ENCODE peak calls at places on chromosomes 13 and 19, in seven cellular contexts. W is upper lobe of left lung, C is HepG2, F is HCT116, X is heart left ventricle, O is A549, K is gastrocnemius medialis. N is an unnamed sample. For H3K4me1, the result is how much of the 10 kb centered on the place peaks cover.

GRCh38 chr19:1469200-1469935 is 9.6 kb downstream of the C19orf25 start:
- ATAC-seq in W (no peak), C (peak), F (peak), X (no peak), O (peak), K (no peak), N (no peak)

GRCh38 chr19:44571830-44572661 is 41.3 kb upstream of the IGSF23 start:
- ATAC-seq in W (no peak), C (peak), F (no peak), X (no peak), O (peak), K (no peak), N (no peak)

GRCh38 chr13:36456577-36456976 is 24.3 kb downstream of the CCNA1 start:
- ATAC-seq in W (no peak), C (no peak), F (no peak), X (no peak), O (no peak), K (no peak), N (no peak)

GRCh38 chr19:11587973-11588631 is 9.2 kb upstream of the ZNF627 start:
- ATAC-seq in W (peak), C (peak), F (peak), X (peak), O (peak), K (no peak), N (peak)

GRCh38 chr19:6481541-6482342 is at the start of gene DENND1C:
- ATAC-seq in W (peak), C (peak), F (peak), X (no peak), O (peak), K (no peak), N (no peak)

GRCh38 chr19:45103200-45103624 is 10.2 kb downstream of the PPP1R37 start:
- ATAC-seq in W (no peak), C (peak), F (no peak), X (no peak), O (no peak), K (no peak), N (peak)

GRCh38 chr19:920051-920857 is 3.1 kb downstream of the KISS1R start:
- ATAC-seq in W (no peak), C (no peak), F (no peak), X (no peak), O (no peak), K (no peak), N (no peak)

GRCh38 chr13:51620165-51620983 is 36.1 kb downstream of the WDFY2 start:
- ATAC-seq in W (peak), C (peak), F (no peak), X (peak), O (no peak), K (peak), N (peak)

GRCh38 chr19:7395793-7396192 is 47.1 kb downstream of the ARHGEF18 start:
- ATAC-seq in W (no peak), C (no peak), F (no peak), X (no peak), O (no peak), K (no peak), N (no peak)

GRCh38 chr19:8663920-8664670 is 33.7 kb downstream of the NFILZ start:
- ATAC-seq in W (peak), C (no peak), F (no peak), X (no peak), O (no peak), K (no peak), N (no peak)

GRCh38 chr13:79519252-79519651 is 38.3 kb downstream of the NDFIP2 start:
- ATAC-seq in W (no peak), C (no peak), F (no peak), X (no peak), O (no peak), K (no peak), N (no peak)

GRCh38 chr19:52191951-52192350 is 2.1 kb downstream of the PPP2R1A start:
- ATAC-seq in W (no peak), C (no peak), F (no peak), X (no peak), O (no peak), K (no peak), N (no peak)

GRCh38 chr19:2540646-2541454 is 64.9 kb downstream of the GADD45B start:
- ATAC-seq in W (peak), C (peak), F (peak), X (peak), O (peak), K (peak), N (peak)

GRCh38 chr19:15170345-15170744 is 30.4 kb downstream of the NOTCH3 start:
- ATAC-seq in W (peak), C (no peak), F (no peak), X (no peak), O (no peak), K (no peak), N (no peak)

GRCh38 chr13:23359882-23360281 is 73.6 kb downstream of the SACS start:
- ATAC-seq in W (no peak), C (no peak), F (no peak), X (no peak), O (no peak), K (peak), N (no peak)

GRCh38 chr13:60976367-60976766 is 439.3 kb downstream of the PCDH20 start:
- ATAC-seq in W (no peak), C (no peak), F (no peak), X (peak), O (no peak), K (no peak), N (no peak)

GRCh38 chr13:25762795-25763377 is 288.9 kb downstream of the SHISA2 start:
- ATAC-seq in W (no peak), C (no peak), F (no peak), X (no peak), O (no peak), K (no peak), N (no peak)

GRCh38 chr19:41324231-41324702 is 14.3 kb downstream of the CCDC97 start:
- ATAC-seq in W (no peak), C (peak), F (no peak), X (no peak), O (no peak), K (no peak), N (no peak)

GRCh38 chr19:831407-832369 is 4.1 kb downstream of the AZU1 start:
- ATAC-seq in W (no peak), C (peak), F (no peak), X (no peak), O (no peak), K (no peak), N (no peak)

GRCh38 chr13:109644069-109644750 is 142.2 kb downstream of the IRS2 start:
- ATAC-seq in W (no peak), C (no peak), F (no peak), X (no peak), O (no peak), K (no peak), N (no peak)

GRCh38 chr13:32086366-32086765 is 54.8 kb downstream of the FRY start:
- ATAC-seq in W (no peak), C (no peak), F (no peak), X (no peak), O (no peak), K (no peak), N (no peak)

GRCh38 chr13:33509642-33510229 is 224.2 kb upstream of the STARD13 start:
- ATAC-seq in W (peak), C (no peak), F (no peak), X (peak), O (no peak), K (peak), N (peak)

GRCh38 chr19:39846678-39847486 is 703 bp upstream of the FBL start:
- ATAC-seq in W (no peak), C (peak), F (peak), X (peak), O (no peak), K (peak), N (peak)

GRCh38 chr13:74056829-74057564 is 77.2 kb downstream of the KLF12 start:
- ATAC-seq in W (no peak), C (no peak), F (no peak), X (peak), O (no peak), K (peak), N (peak)

GRCh38 chr13:114031631-114032030 is 57.8 kb upstream of the C13orf46 start:
- ATAC-seq in W (no peak), C (no peak), F (no peak), X (no peak), O (peak), K (no peak), N (peak)

GRCh38 chr13:114033541-114034315 is 59.9 kb upstream of the C13orf46 start:
- ATAC-seq in W (no peak), C (no peak), F (no peak), X (no peak), O (no peak), K (no peak), N (no peak)

GRCh38 chr13:114029866-114030625 is 56.2 kb upstream of the C13orf46 start:
- ATAC-seq in W (no peak), C (peak), F (peak), X (no peak), O (peak), K (no peak), N (no peak)

GRCh38 chr13:114032121-114032799 is 58.4 kb upstream of the C13orf46 start:
- ATAC-seq in W (no peak), C (no peak), F (no peak), X (no peak), O (peak), K (no peak), N (peak)

GRCh38 chr13:114030666-114031610 is 57.1 kb upstream of the C13orf46 start:
- ATAC-seq in W (peak), C (no peak), F (no peak), X (no peak), O (no peak), K (no peak), N (no peak)
- H3K4me1 ChIP-seq in W (under half), C (under half), F (under half), X (under half), O (under half), K (under half), N (under half)

GRCh38 chr13:108363651-108364050 is 94.1 kb downstream of the TNFSF13B start:
- ATAC-seq in W (no peak), C (no peak), F (no peak), X (no peak), O (no peak), K (no peak), N (no peak)
- TF ChIP-seq POLR2A in W (no peak), C (no peak), F (no peak), X (no peak), O (no peak), K (no peak), N (no peak)

GRCh38 chr19:55116232-55117062 is 990 bp downstream of the PPP1R12C start:
- ATAC-seq in W (peak), C (peak), F (peak), X (peak), O (peak), K (no peak), N (peak)
- H3K4me1 ChIP-seq in W (half or more), C (under half), F (under half), X (under half), O (under half), K (under half), N (half or more)

DNA sequence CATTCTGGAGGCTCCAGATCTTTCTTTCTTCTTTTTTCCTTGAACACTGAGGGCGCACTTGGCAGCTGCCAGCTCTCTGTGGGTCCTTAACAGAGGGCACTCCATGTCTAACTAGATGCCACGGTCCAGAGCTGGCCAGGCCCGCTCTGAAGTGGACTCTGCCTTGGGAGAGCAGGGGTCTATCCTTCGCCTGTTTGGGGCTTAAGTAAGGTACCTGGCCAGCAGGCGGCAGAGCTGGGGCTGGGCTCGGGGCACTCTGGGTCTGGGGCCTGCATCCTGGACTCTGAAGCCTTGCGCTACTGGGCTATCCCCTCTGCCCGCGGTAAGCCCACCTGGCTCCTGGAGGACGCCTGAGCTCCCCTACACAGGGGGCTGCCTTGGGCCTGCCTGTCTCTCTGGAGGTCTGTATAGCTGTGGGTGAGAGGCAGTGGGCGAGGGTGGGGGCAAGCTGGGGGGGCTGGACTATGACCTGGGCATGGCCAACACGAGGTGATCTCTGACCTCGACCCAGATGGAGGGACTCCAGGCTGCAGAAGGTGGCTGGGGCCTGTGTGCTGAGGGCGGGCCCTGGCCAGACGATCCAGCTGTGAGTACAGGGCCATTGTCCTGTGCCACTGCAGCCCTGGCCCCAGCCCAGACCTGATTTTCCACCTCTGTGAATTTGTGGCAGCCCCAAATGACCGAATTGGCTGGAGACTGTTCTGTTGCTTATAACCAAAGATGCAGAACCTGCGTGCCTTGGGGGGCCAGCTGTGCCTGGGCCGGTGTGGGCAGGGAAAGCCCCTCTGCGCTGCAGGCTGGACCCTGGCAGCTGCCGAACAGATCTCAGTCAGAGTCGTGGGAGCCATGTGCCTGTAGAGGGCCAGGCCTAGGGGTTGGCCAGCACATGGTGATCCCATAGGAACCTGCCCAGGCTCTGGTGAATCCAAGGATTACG is 26.5 kb downstream of the CEBPG start:
- ATAC-seq in W (no peak), C (no peak), F (no peak), X (no peak), O (no peak), K (no peak), N (no peak)
- TF ChIP-seq POLR2A in W (no peak), C (peak), F (no peak), X (no peak), O (no peak), K (no peak), N (no peak)

GRCh38 chr19:47373246-47374240 is 24.4 kb downstream of the DHX34 start:
- ATAC-seq in W (no peak), C (no peak), F (no peak), X (no peak), O (no peak), K (no peak), N (no peak)
- H3K4me1 ChIP-seq in W (under half), C (under half), F (under half), X (under half), O (under half), K (under half), N (under half)

GRCh38 chr13:30421093-30422055 is 919 bp upstream of the UBE2L5 start:
- ATAC-seq in W (peak), C (peak), F (peak), X (peak), O (peak), K (peak), N (peak)

GRCh38 chr13:30418075-30418715 is 4.1 kb upstream of the UBE2L5 start:
- ATAC-seq in W (no peak), C (no peak), F (no peak), X (no peak), O (no peak), K (no peak), N (no peak)

GRCh38 chr13:30423891-30424290 is 1.6 kb downstream of the UBE2L5 start:
- ATAC-seq in W (no peak), C (peak), F (no peak), X (no peak), O (no peak), K (no peak), N (no peak)

GRCh38 chr13:30418886-30419459 is 3.3 kb upstream of the UBE2L5 start:
- ATAC-seq in W (no peak), C (peak), F (no peak), X (no peak), O (no peak), K (no peak), N (no peak)

GRCh38 chr13:30422056-30422914 is at the start of gene UBE2L5:
- ATAC-seq in W (peak), C (peak), F (peak), X (peak), O (peak), K (peak), N (peak)
- TF ChIP-seq POLR2A in W (peak), C (no peak), F (no peak), X (peak), O (peak), K (peak), N (peak)

DNA sequence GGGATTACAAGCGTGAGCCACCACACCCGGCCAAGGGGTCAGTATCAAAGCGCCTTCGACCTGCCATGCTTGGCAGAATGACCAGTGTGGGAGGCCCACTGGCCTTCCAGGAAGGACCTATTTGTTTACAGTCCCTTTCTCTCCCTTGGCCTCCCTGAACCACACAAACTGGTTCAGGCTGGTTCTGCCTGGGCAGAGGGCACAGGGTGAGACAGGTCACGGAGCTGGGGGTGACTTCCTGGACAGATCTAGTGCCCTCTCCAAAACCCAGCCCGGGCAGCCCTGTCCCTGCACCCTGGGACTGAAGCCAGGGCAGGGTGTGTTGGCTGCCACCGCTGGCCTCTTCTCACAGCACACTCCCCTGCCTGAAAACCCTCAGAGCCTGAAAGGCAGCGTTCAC is 11.3 kb downstream of the PLEKHF1 start:
- ATAC-seq in W (peak), C (no peak), F (no peak), X (peak), O (peak), K (peak), N (no peak)
- H3K4me1 ChIP-seq in W (half or more), C (under half), F (under half), X (half or more), O (under half), K (half or more), N (half or more)

GRCh38 chr19:35868823-35869326 is 501 bp downstream of the APLP1 start:
- ATAC-seq in W (no peak), C (peak), F (no peak), X (no peak), O (no peak), K (no peak), N (no peak)

GRCh38 chr19:35871611-35872010 is 3.2 kb downstream of the APLP1 start:
- ATAC-seq in W (no peak), C (no peak), F (no peak), X (no peak), O (no peak), K (no peak), N (no peak)

GRCh38 chr19:35869327-35870123 is 1.2 kb downstream of the APLP1 start:
- ATAC-seq in W (peak), C (peak), F (peak), X (no peak), O (peak), K (no peak), N (peak)

GRCh38 chr19:35870798-35871197 is 2.4 kb downstream of the APLP1 start:
- ATAC-seq in W (no peak), C (no peak), F (no peak), X (no peak), O (no peak), K (no peak), N (no peak)

GRCh38 chr19:35868172-35868822 is at the start of gene APLP1:
- ATAC-seq in W (peak), C (peak), F (peak), X (peak), O (peak), K (peak), N (peak)
- TF ChIP-seq POLR2A in W (no peak), C (no peak), F (no peak), X (no peak), O (no peak), K (no peak), N (no peak)

DNA sequence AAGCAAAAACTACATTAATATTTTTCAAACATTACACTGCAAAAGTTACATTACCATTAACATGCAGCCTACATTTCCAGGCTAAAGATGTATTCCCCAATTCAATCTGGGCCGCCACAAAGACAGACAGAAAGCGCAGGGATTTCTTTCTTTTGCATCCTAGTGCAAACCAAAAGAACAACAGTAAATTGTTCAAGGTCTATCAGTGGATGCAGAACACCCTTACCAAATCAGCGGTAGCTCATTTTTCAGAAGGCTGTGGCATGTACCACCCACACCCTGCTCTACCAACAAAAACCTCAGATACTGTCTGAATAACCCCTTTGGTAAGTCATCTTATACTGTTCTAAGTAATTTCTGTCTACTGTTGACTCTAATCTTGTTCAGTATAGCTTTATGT is 3.6 kb downstream of the TPT1 start:
- ATAC-seq in W (no peak), C (no peak), F (no peak), X (no peak), O (no peak), K (no peak), N (no peak)
- H3K4me1 ChIP-seq in W (half or more), C (half or more), F (half or more), X (half or more), O (half or more), K (half or more), N (under half)

DNA sequence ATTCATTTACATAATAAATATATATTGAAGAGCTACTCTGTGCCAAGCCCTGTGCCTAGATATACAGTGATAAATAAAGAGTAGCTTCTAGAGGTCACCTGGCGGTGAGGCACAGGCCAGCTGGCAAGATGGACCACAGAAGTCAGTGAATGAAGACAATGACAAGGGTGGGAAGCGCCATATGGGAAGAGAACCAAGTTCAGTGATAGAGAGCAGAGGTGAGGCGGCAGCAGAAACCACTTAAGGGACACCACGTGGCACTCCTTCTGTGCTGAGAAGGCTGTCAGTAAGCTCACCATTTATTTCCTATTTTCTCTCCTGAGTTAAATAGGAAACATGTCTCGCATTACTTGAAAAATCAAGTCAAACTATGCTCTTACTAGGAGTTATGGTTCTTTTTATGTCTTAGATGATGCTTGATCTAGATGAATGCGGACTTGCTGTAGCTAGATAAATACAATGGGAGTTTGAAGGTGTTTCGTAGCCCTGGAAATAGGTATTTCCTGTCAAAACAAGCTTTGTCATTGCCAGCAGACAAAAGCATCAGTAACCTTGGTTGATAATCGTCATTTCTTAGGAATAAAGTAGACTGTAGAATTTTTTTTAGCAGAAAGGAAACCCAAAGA is 17.8 kb downstream of the ALOX5AP start:
- ATAC-seq in W (no peak), C (no peak), F (no peak), X (no peak), O (no peak), K (peak), N (no peak)
- TF ChIP-seq POLR2A in W (no peak), C (no peak), F (no peak), X (no peak), O (no peak), K (no peak), N (no peak)